ENCODE peak calls at places on chromosomes 4 and X, in five cellular contexts. Y, Q, A, N and B are unnamed samples.

GRCh38 chrX:119236599-119237525 is 777 bp downstream of the PGRMC1 start:
- DNase-seq in N (peak; percentile 56), Y (peak; percentile 5), Q (peak; percentile 1), A (no peak), B (peak; percentile 66)

GRCh38 chrX:40496728-40497127 is 84.0 kb upstream of the ATP6AP2 start:
- DNase-seq in Q (no peak), A (peak; percentile 2), Y (no peak), N (peak; percentile 50), B (no peak)

GRCh38 chr4:168304744-168305459 is 13.7 kb downstream of the DDX60 start:
- DNase-seq in A (no peak), Y (no peak), Q (no peak), N (no peak), B (peak; percentile 100)

GRCh38 chr4:184428787-184429186 is 45.6 kb downstream of the IRF2 start:
- DNase-seq in Y (no peak), N (no peak), A (no peak), Q (no peak), B (no peak)

GRCh38 chr4:4776934-4777333 is 82.5 kb upstream of the MSX1 start:
- DNase-seq in Q (no peak), N (no peak), Y (no peak), A (no peak), B (no peak)

GRCh38 chrX:54029543-54030143 is 14.6 kb downstream of the PHF8 start:
- DNase-seq in N (no peak), Y (no peak), Q (no peak), A (no peak), B (peak; percentile 62)

GRCh38 chr4:164358400-164358799 is 395.5 kb upstream of the SMIM31 start:
- DNase-seq in N (no peak), Y (no peak), Q (no peak), A (no peak), B (no peak)

GRCh38 chrX:72128881-72129280 is 2.8 kb downstream of the RTL5 start:
- DNase-seq in Y (peak; percentile 7), N (peak; percentile 34), Q (no peak), A (no peak), B (no peak)

GRCh38 chr4:10188400-10189004 is 71.9 kb upstream of the WDR1 start:
- DNase-seq in A (no peak), N (no peak), Y (no peak), Q (no peak), B (no peak)